ENCODE peak calls at places on chromosome 14, in nine cellular contexts. H is thyroid gland; X is CD4-positive, alpha-beta memory T cell; Q is globus pallidus; Y is T-helper 2 cell; E is heart right ventricle; U is CD8-positive, alpha-beta T cell; V is transverse colon; A is pancreas. M is an unnamed sample.

GRCh38 chr14:51872396-51872795 is 12.0 kb downstream of the GNG2 start:
- DNase-seq in H (no peak), X (no peak), Q (no peak), Y (no peak), E (no peak), U (no peak), V (no peak), A (no peak), M (no peak)

GRCh38 chr14:80206351-80206750 is 5.0 kb downstream of the DIO2 start:
- DNase-seq in H (no peak), X (no peak), Q (no peak), Y (no peak), E (no peak), U (no peak), V (no peak), A (no peak), M (no peak)

GRCh38 chr14:100173353-100173752 is 13.9 kb upstream of the DEGS2 start:
- DNase-seq in H (no peak), X (no peak), Q (no peak), Y (no peak), E (no peak), U (no peak), V (no peak), A (no peak), M (no peak)

GRCh38 chr14:20434701-20435453 is 1.1 kb downstream of the KLHL33 start:
- DNase-seq in H (peak), X (no peak), Q (peak), Y (no peak), E (peak), U (no peak), V (peak), A (peak), M (no peak)

GRCh38 chr14:70097576-70098256 is 91.0 kb downstream of the SLC8A3 start:
- DNase-seq in H (no peak), X (no peak), Q (no peak), Y (no peak), E (no peak), U (no peak), V (no peak), A (no peak), M (no peak)

GRCh38 chr14:76937181-76938091 is 91.1 kb downstream of the IRF2BPL start:
- DNase-seq in H (no peak), X (no peak), Q (no peak), Y (no peak), E (peak), U (no peak), V (peak), A (no peak), M (no peak)

GRCh38 chr14:96920023-96920422 is 122.8 kb downstream of the VRK1 start:
- DNase-seq in H (no peak), X (no peak), Q (no peak), Y (no peak), E (no peak), U (no peak), V (no peak), A (no peak), M (no peak)

GRCh38 chr14:61065671-61066070 is 84.6 kb downstream of the SLC38A6 start:
- DNase-seq in H (no peak), X (no peak), Q (no peak), Y (no peak), E (no peak), U (no peak), V (no peak), A (no peak), M (no peak)

GRCh38 chr14:33404054-33404453 is 465.4 kb downstream of the NPAS3 start:
- DNase-seq in H (no peak), X (no peak), Q (no peak), Y (no peak), E (no peak), U (no peak), V (no peak), A (no peak), M (no peak)

GRCh38 chr14:52052289-52052943 is 16.4 kb downstream of the NID2 start:
- DNase-seq in H (peak), X (no peak), Q (no peak), Y (no peak), E (no peak), U (no peak), V (no peak), A (no peak), M (no peak)

M was measured in activated T-cell treated with anti-CD3 and anti-CD28 coated beads, Interleukin-2, amount 50 U/mL, for 24 hours.